ENCODE peak calls at places on chromosomes 3 and 15, in seven cellular contexts. One of them, this sample, is unnamed.

GRCh38 chr15:60941448-60941847 is 287.7 kb downstream of the RORA start:
- DNase-seq in kidney: no peak
- DNase-seq in dorsolateral prefrontal cortex: no peak
- DNase-seq in cardiac fibroblast: peak; percentile 72
- DNase-seq in mammary epithelial cell: peak; percentile 87
- DNase-seq in A549: no peak
- DNase-seq in stomach: no peak
- DNase-seq in this sample: peak; percentile 78

GRCh38 chr15:73945109-73945508 is 18.8 kb downstream of the LOXL1 start:
- DNase-seq in kidney: peak; percentile 7
- DNase-seq in dorsolateral prefrontal cortex: no peak
- DNase-seq in cardiac fibroblast: no peak
- DNase-seq in mammary epithelial cell: no peak
- DNase-seq in A549: no peak
- DNase-seq in stomach: no peak
- DNase-seq in this sample: no peak

GRCh38 chr3:166071-166470 is 30.5 kb upstream of the CHL1 start:
- DNase-seq in kidney: no peak
- DNase-seq in dorsolateral prefrontal cortex: no peak
- DNase-seq in cardiac fibroblast: no peak
- DNase-seq in mammary epithelial cell: no peak
- DNase-seq in A549: no peak
- DNase-seq in stomach: no peak
- DNase-seq in this sample: no peak

GRCh38 chr3:61562810-61563613 is 1.6 kb downstream of the PTPRG start:
- DNase-seq in kidney: peak; percentile 80
- DNase-seq in dorsolateral prefrontal cortex: peak; percentile 31
- DNase-seq in cardiac fibroblast: peak; percentile 34
- DNase-seq in mammary epithelial cell: peak; percentile 38
- DNase-seq in A549: no peak
- DNase-seq in stomach: no peak
- DNase-seq in this sample: peak; percentile 31

GRCh38 chr3:30162579-30162978 is 443.8 kb upstream of the TGFBR2 start:
- DNase-seq in kidney: no peak
- DNase-seq in dorsolateral prefrontal cortex: no peak
- DNase-seq in cardiac fibroblast: peak; percentile 90
- DNase-seq in mammary epithelial cell: peak; percentile 57
- DNase-seq in A549: no peak
- DNase-seq in stomach: no peak
- DNase-seq in this sample: peak; percentile 93

GRCh38 chr15:101675796-101676582 is 23.8 kb upstream of the TM2D3 start:
- DNase-seq in kidney: no peak
- DNase-seq in dorsolateral prefrontal cortex: no peak
- DNase-seq in cardiac fibroblast: peak; percentile 87
- DNase-seq in mammary epithelial cell: peak; percentile 61
- DNase-seq in A549: peak; percentile 54
- DNase-seq in stomach: no peak
- DNase-seq in this sample: peak; percentile 56

GRCh38 chr3:81816473-81817260 is 55.2 kb upstream of the GBE1 start:
- DNase-seq in kidney: no peak
- DNase-seq in dorsolateral prefrontal cortex: no peak
- DNase-seq in cardiac fibroblast: peak; percentile 3
- DNase-seq in mammary epithelial cell: no peak
- DNase-seq in A549: no peak
- DNase-seq in stomach: no peak
- DNase-seq in this sample: peak; percentile 55

GRCh38 chr3:170689218-170689874 is 103.5 kb upstream of the SLC7A14 start:
- DNase-seq in kidney: peak; percentile 67
- DNase-seq in dorsolateral prefrontal cortex: no peak
- DNase-seq in cardiac fibroblast: peak; percentile 95
- DNase-seq in mammary epithelial cell: peak; percentile 97
- DNase-seq in A549: peak; percentile 37
- DNase-seq in stomach: no peak
- DNase-seq in this sample: peak; percentile 94

GRCh38 chr3:170205302-170205701 is 16.9 kb upstream of the PRKCI start:
- DNase-seq in kidney: no peak
- DNase-seq in dorsolateral prefrontal cortex: no peak
- DNase-seq in cardiac fibroblast: no peak
- DNase-seq in mammary epithelial cell: no peak
- DNase-seq in A549: no peak
- DNase-seq in stomach: no peak
- DNase-seq in this sample: peak; percentile 45

GRCh38 chr15:37109952-37110630 is 9.7 kb upstream of the MEIS2 start:
- DNase-seq in kidney: peak; percentile 88
- DNase-seq in dorsolateral prefrontal cortex: no peak
- DNase-seq in cardiac fibroblast: peak; percentile 47
- DNase-seq in mammary epithelial cell: no peak
- DNase-seq in A549: no peak
- DNase-seq in stomach: no peak
- DNase-seq in this sample: peak; percentile 67

GRCh38 chr15:54277834-54278233 is 299.6 kb downstream of the UNC13C start:
- DNase-seq in kidney: no peak
- DNase-seq in dorsolateral prefrontal cortex: no peak
- DNase-seq in cardiac fibroblast: no peak
- DNase-seq in mammary epithelial cell: no peak
- DNase-seq in A549: no peak
- DNase-seq in stomach: no peak
- DNase-seq in this sample: no peak

DNA sequence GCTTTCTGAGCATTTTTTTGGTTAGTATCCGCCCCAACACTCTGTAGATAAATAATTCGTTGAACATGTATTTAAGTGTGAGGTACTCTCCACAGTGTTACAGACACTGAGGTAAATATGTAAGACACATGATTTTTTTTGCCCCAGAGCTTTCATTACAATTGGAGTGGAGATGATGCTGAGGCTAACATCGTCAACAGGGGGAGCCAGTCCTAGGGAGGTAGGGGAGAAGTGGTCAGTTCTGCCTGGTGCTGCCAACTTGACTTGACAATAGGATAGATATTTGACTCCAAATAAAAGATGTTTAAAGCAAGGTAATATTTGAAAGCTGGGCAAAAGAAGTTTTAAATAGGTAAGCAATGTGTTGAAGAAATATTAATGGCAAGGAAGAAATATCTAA is 295.7 kb downstream of the UNC13C start:
- DNase-seq in kidney: no peak
- DNase-seq in dorsolateral prefrontal cortex: no peak
- DNase-seq in cardiac fibroblast: no peak
- DNase-seq in mammary epithelial cell: no peak
- DNase-seq in A549: peak; percentile 9
- DNase-seq in stomach: no peak
- DNase-seq in this sample: no peak
- H3K4me3 ChIP-seq in kidney: no peak overlapping the region
- H3K4me3 ChIP-seq in dorsolateral prefrontal cortex: no peak overlapping the region
- H3K4me3 ChIP-seq in cardiac fibroblast: no peak overlapping the region
- H3K4me3 ChIP-seq in mammary epithelial cell: no peak overlapping the region
- H3K4me3 ChIP-seq in A549: no peak overlapping the region
- H3K4me3 ChIP-seq in stomach: no peak overlapping the region
- H3K4me3 ChIP-seq in this sample: no peak overlapping the region

GRCh38 chr3:126501736-126502135 is 15.8 kb downstream of the UROC1 start:
- DNase-seq in kidney: peak; percentile 50
- DNase-seq in dorsolateral prefrontal cortex: no peak
- DNase-seq in cardiac fibroblast: no peak
- DNase-seq in mammary epithelial cell: no peak
- DNase-seq in A549: no peak
- DNase-seq in stomach: no peak
- DNase-seq in this sample: no peak
- TF ChIP-seq CTCF in kidney: no peak
- TF ChIP-seq CTCF in dorsolateral prefrontal cortex: no peak
- TF ChIP-seq CTCF in cardiac fibroblast: no peak
- TF ChIP-seq CTCF in mammary epithelial cell: no peak
- TF ChIP-seq CTCF in A549: no peak
- TF ChIP-seq CTCF in stomach: no peak
- TF ChIP-seq CTCF in this sample: no peak

GRCh38 chr15:92880796-92881569 is 19.1 kb upstream of the CHD2 start:
- DNase-seq in kidney: no peak
- DNase-seq in dorsolateral prefrontal cortex: no peak
- DNase-seq in cardiac fibroblast: no peak
- DNase-seq in mammary epithelial cell: no peak
- DNase-seq in A549: no peak
- DNase-seq in stomach: no peak
- DNase-seq in this sample: peak; percentile 55
- H3K4me3 ChIP-seq in kidney: no peak overlapping the region
- H3K4me3 ChIP-seq in dorsolateral prefrontal cortex: peak overlapping the region; percentile 51
- H3K4me3 ChIP-seq in cardiac fibroblast: no peak overlapping the region
- H3K4me3 ChIP-seq in mammary epithelial cell: peak overlapping the region; percentile 51
- H3K4me3 ChIP-seq in A549: peak overlapping the region; percentile 34
- H3K4me3 ChIP-seq in stomach: no peak overlapping the region
- H3K4me3 ChIP-seq in this sample: no peak overlapping the region

GRCh38 chr3:197854596-197855343 is 63.7 kb downstream of the LRCH3 start:
- DNase-seq in kidney: no peak
- DNase-seq in dorsolateral prefrontal cortex: no peak
- DNase-seq in cardiac fibroblast: peak; percentile 93
- DNase-seq in mammary epithelial cell: peak; percentile 90
- DNase-seq in A549: peak; percentile 32
- DNase-seq in stomach: no peak
- DNase-seq in this sample: peak; percentile 84
- TF ChIP-seq CTCF in kidney: no peak
- TF ChIP-seq CTCF in dorsolateral prefrontal cortex: no peak
- TF ChIP-seq CTCF in cardiac fibroblast: no peak
- TF ChIP-seq CTCF in mammary epithelial cell: no peak
- TF ChIP-seq CTCF in A549: no peak
- TF ChIP-seq CTCF in stomach: no peak
- TF ChIP-seq CTCF in this sample: no peak

DNA sequence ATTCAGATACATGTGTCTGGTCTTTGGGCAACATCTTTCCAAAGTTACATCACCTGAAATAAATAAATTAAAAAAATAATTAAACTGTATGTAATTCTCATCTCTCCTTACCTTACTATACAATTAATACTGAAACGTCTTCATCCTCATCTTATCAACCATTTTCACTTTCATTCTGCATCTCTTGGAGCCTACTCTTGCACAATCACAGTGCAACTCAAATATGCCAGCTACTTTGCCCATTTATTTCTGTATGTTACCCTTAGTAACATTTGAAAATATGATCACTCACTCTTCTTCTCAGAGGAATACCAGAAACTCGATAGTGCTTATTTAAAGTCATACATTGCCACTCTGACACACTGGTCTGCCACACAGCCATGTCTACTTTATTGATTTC is 1357.1 kb upstream of the CADM2 start:
- DNase-seq in kidney: no peak
- DNase-seq in dorsolateral prefrontal cortex: no peak
- DNase-seq in cardiac fibroblast: no peak
- DNase-seq in mammary epithelial cell: no peak
- DNase-seq in A549: no peak
- DNase-seq in stomach: no peak
- DNase-seq in this sample: no peak
- H3K4me3 ChIP-seq in kidney: no peak overlapping the region
- H3K4me3 ChIP-seq in dorsolateral prefrontal cortex: no peak overlapping the region
- H3K4me3 ChIP-seq in cardiac fibroblast: no peak overlapping the region
- H3K4me3 ChIP-seq in mammary epithelial cell: no peak overlapping the region
- H3K4me3 ChIP-seq in A549: no peak overlapping the region
- H3K4me3 ChIP-seq in stomach: no peak overlapping the region
- H3K4me3 ChIP-seq in this sample: no peak overlapping the region